ENCODE peak calls at places on chromosomes 3 and 15, in eight cellular contexts. One of them, this sample, is unnamed.

GRCh38 chr3:52004158-52004787 is 8.6 kb upstream of the RPL29 start:
- DNase-seq in IMR-90: peak
- DNase-seq in psoas muscle: peak
- DNase-seq in cardiac fibroblast: peak
- DNase-seq in GM12878: no peak
- DNase-seq in kidney epithelial cell: no peak
- DNase-seq in pancreas: no peak
- DNase-seq in mammary epithelial cell: no peak
- DNase-seq in this sample: peak

GRCh38 chr15:98764296-98764695 is 116.0 kb downstream of the IGF1R start:
- DNase-seq in IMR-90: no peak
- DNase-seq in psoas muscle: no peak
- DNase-seq in cardiac fibroblast: no peak
- DNase-seq in GM12878: no peak
- DNase-seq in kidney epithelial cell: no peak
- DNase-seq in pancreas: no peak
- DNase-seq in mammary epithelial cell: no peak
- DNase-seq in this sample: no peak

GRCh38 chr3:132912416-132912753 is 125.8 kb upstream of the TMEM108 start:
- DNase-seq in IMR-90: no peak
- DNase-seq in psoas muscle: no peak
- DNase-seq in cardiac fibroblast: no peak
- DNase-seq in GM12878: no peak
- DNase-seq in kidney epithelial cell: no peak
- DNase-seq in pancreas: no peak
- DNase-seq in mammary epithelial cell: no peak
- DNase-seq in this sample: no peak

GRCh38 chr15:85289677-85290365 is 90.6 kb upstream of the AKAP13 start:
- DNase-seq in IMR-90: peak
- DNase-seq in psoas muscle: peak
- DNase-seq in cardiac fibroblast: peak
- DNase-seq in GM12878: no peak
- DNase-seq in kidney epithelial cell: no peak
- DNase-seq in pancreas: peak
- DNase-seq in mammary epithelial cell: peak
- DNase-seq in this sample: no peak

GRCh38 chr15:82805994-82806406 is at the start of gene FSD2:
- DNase-seq in IMR-90: no peak
- DNase-seq in psoas muscle: peak
- DNase-seq in cardiac fibroblast: no peak
- DNase-seq in GM12878: peak
- DNase-seq in kidney epithelial cell: no peak
- DNase-seq in pancreas: no peak
- DNase-seq in mammary epithelial cell: no peak
- DNase-seq in this sample: peak

GRCh38 chr15:81358248-81358647 is 15.8 kb downstream of the TMC3 start:
- DNase-seq in IMR-90: no peak
- DNase-seq in psoas muscle: no peak
- DNase-seq in cardiac fibroblast: no peak
- DNase-seq in GM12878: no peak
- DNase-seq in kidney epithelial cell: no peak
- DNase-seq in pancreas: no peak
- DNase-seq in mammary epithelial cell: no peak
- DNase-seq in this sample: no peak

GRCh38 chr3:66320390-66320789 is 99.6 kb downstream of the SLC25A26 start:
- DNase-seq in IMR-90: no peak
- DNase-seq in psoas muscle: no peak
- DNase-seq in cardiac fibroblast: no peak
- DNase-seq in GM12878: no peak
- DNase-seq in kidney epithelial cell: no peak
- DNase-seq in pancreas: no peak
- DNase-seq in mammary epithelial cell: no peak
- DNase-seq in this sample: no peak

GRCh38 chr3:79139395-79140060 is 628.3 kb downstream of the ROBO1 start:
- DNase-seq in IMR-90: peak
- DNase-seq in psoas muscle: no peak
- DNase-seq in cardiac fibroblast: peak
- DNase-seq in GM12878: no peak
- DNase-seq in kidney epithelial cell: no peak
- DNase-seq in pancreas: no peak
- DNase-seq in mammary epithelial cell: no peak
- DNase-seq in this sample: no peak

GRCh38 chr3:197508924-197509775 is 46.6 kb downstream of the BDH1 start:
- DNase-seq in IMR-90: no peak
- DNase-seq in psoas muscle: no peak
- DNase-seq in cardiac fibroblast: no peak
- DNase-seq in GM12878: no peak
- DNase-seq in kidney epithelial cell: no peak
- DNase-seq in pancreas: no peak
- DNase-seq in mammary epithelial cell: no peak
- DNase-seq in this sample: no peak

GRCh38 chr3:117297070-117297469 is 587.5 kb downstream of the TUSC7 start:
- DNase-seq in IMR-90: no peak
- DNase-seq in psoas muscle: no peak
- DNase-seq in cardiac fibroblast: no peak
- DNase-seq in GM12878: no peak
- DNase-seq in kidney epithelial cell: no peak
- DNase-seq in pancreas: no peak
- DNase-seq in mammary epithelial cell: no peak
- DNase-seq in this sample: no peak

GRCh38 chr15:72184165-72184811 is 13.3 kb downstream of the GRAMD2A start:
- DNase-seq in IMR-90: no peak
- DNase-seq in psoas muscle: peak
- DNase-seq in cardiac fibroblast: no peak
- DNase-seq in GM12878: no peak
- DNase-seq in kidney epithelial cell: no peak
- DNase-seq in pancreas: no peak
- DNase-seq in mammary epithelial cell: no peak
- DNase-seq in this sample: no peak

GRCh38 chr3:194326192-194327029 is 24.7 kb downstream of the CPN2 start:
- DNase-seq in IMR-90: no peak
- DNase-seq in psoas muscle: no peak
- DNase-seq in cardiac fibroblast: peak
- DNase-seq in GM12878: no peak
- DNase-seq in kidney epithelial cell: no peak
- DNase-seq in pancreas: no peak
- DNase-seq in mammary epithelial cell: peak
- DNase-seq in this sample: no peak

GRCh38 chr3:46664188-46664970 is 29.1 kb downstream of the ALS2CL start:
- DNase-seq in IMR-90: no peak
- DNase-seq in psoas muscle: no peak
- DNase-seq in cardiac fibroblast: no peak
- DNase-seq in GM12878: no peak
- DNase-seq in kidney epithelial cell: no peak
- DNase-seq in pancreas: no peak
- DNase-seq in mammary epithelial cell: no peak
- DNase-seq in this sample: no peak

GRCh38 chr3:154244644-154245043 is 79.6 kb downstream of the DHX36 start:
- DNase-seq in IMR-90: peak
- DNase-seq in psoas muscle: no peak
- DNase-seq in cardiac fibroblast: peak
- DNase-seq in GM12878: no peak
- DNase-seq in kidney epithelial cell: no peak
- DNase-seq in pancreas: no peak
- DNase-seq in mammary epithelial cell: peak
- DNase-seq in this sample: peak

GRCh38 chr15:101126618-101127502 is 125.0 kb downstream of the CHSY1 start:
- DNase-seq in IMR-90: peak
- DNase-seq in psoas muscle: no peak
- DNase-seq in cardiac fibroblast: peak
- DNase-seq in GM12878: no peak
- DNase-seq in kidney epithelial cell: no peak
- DNase-seq in pancreas: no peak
- DNase-seq in mammary epithelial cell: no peak
- DNase-seq in this sample: no peak
- H3K4me3 ChIP-seq in IMR-90: no peak
- H3K4me3 ChIP-seq in psoas muscle: no peak
- H3K4me3 ChIP-seq in cardiac fibroblast: no peak
- H3K4me3 ChIP-seq in GM12878: peak
- H3K4me3 ChIP-seq in kidney epithelial cell: no peak
- H3K4me3 ChIP-seq in pancreas: no peak
- H3K4me3 ChIP-seq in mammary epithelial cell: no peak
- H3K4me3 ChIP-seq in this sample: no peak

GRCh38 chr15:66651913-66652642 is 50.0 kb upstream of the SMAD6 start:
- DNase-seq in IMR-90: no peak
- DNase-seq in psoas muscle: no peak
- DNase-seq in cardiac fibroblast: no peak
- DNase-seq in GM12878: no peak
- DNase-seq in kidney epithelial cell: no peak
- DNase-seq in pancreas: no peak
- DNase-seq in mammary epithelial cell: no peak
- DNase-seq in this sample: no peak
- TF ChIP-seq CTCF in IMR-90: no peak
- TF ChIP-seq CTCF in psoas muscle: no peak
- TF ChIP-seq CTCF in cardiac fibroblast: no peak
- TF ChIP-seq CTCF in GM12878: no peak
- TF ChIP-seq CTCF in kidney epithelial cell: no peak
- TF ChIP-seq CTCF in pancreas: no peak
- TF ChIP-seq CTCF in mammary epithelial cell: no peak
- TF ChIP-seq CTCF in this sample: no peak

GRCh38 chr15:44675911-44676310 is 12.4 kb upstream of the SPG11 start:
- DNase-seq in IMR-90: no peak
- DNase-seq in psoas muscle: no peak
- DNase-seq in cardiac fibroblast: no peak
- DNase-seq in GM12878: no peak
- DNase-seq in kidney epithelial cell: no peak
- DNase-seq in pancreas: no peak
- DNase-seq in mammary epithelial cell: no peak
- DNase-seq in this sample: no peak

GRCh38 chr15:44673639-44674038 is 10.2 kb upstream of the SPG11 start:
- DNase-seq in IMR-90: no peak
- DNase-seq in psoas muscle: no peak
- DNase-seq in cardiac fibroblast: no peak
- DNase-seq in GM12878: no peak
- DNase-seq in kidney epithelial cell: no peak
- DNase-seq in pancreas: no peak
- DNase-seq in mammary epithelial cell: no peak
- DNase-seq in this sample: no peak

GRCh38 chr15:44682211-44682610 is 18.7 kb upstream of the SPG11 start:
- DNase-seq in IMR-90: no peak
- DNase-seq in psoas muscle: no peak
- DNase-seq in cardiac fibroblast: no peak
- DNase-seq in GM12878: no peak
- DNase-seq in kidney epithelial cell: no peak
- DNase-seq in pancreas: no peak
- DNase-seq in mammary epithelial cell: no peak
- DNase-seq in this sample: no peak

DNA sequence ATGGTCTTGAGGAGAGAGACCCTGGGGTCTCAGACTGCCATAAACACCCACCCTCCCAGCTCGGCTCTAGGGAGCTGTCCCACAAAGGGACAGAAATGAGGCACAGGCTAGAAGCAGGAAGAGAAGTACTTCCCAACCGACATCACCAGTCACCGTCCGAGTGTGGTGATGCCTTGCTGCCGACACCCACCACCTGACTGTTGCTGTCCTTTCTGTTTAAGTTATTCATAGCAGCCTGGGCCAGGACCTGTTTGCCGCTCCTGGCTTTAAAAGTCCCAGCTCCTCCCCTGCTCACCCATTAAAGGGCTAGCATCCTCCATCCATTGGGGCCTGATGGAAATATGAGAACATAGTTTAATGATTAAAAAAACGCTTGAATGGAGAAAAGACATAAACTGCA is 13.2 kb upstream of the SPG11 start:
- DNase-seq in IMR-90: no peak
- DNase-seq in psoas muscle: no peak
- DNase-seq in cardiac fibroblast: no peak
- DNase-seq in GM12878: no peak
- DNase-seq in kidney epithelial cell: no peak
- DNase-seq in pancreas: no peak
- DNase-seq in mammary epithelial cell: no peak
- DNase-seq in this sample: no peak
- H3K4me3 ChIP-seq in IMR-90: no peak
- H3K4me3 ChIP-seq in psoas muscle: no peak
- H3K4me3 ChIP-seq in cardiac fibroblast: no peak
- H3K4me3 ChIP-seq in GM12878: no peak
- H3K4me3 ChIP-seq in kidney epithelial cell: no peak
- H3K4me3 ChIP-seq in pancreas: no peak
- H3K4me3 ChIP-seq in mammary epithelial cell: no peak
- H3K4me3 ChIP-seq in this sample: no peak

GRCh38 chr3:173395412-173396181 is 1.9 kb upstream of the NLGN1 start:
- DNase-seq in IMR-90: peak
- DNase-seq in psoas muscle: peak
- DNase-seq in cardiac fibroblast: peak
- DNase-seq in GM12878: no peak
- DNase-seq in kidney epithelial cell: no peak
- DNase-seq in pancreas: peak
- DNase-seq in mammary epithelial cell: peak
- DNase-seq in this sample: peak

GRCh38 chr3:173396191-173397041 is 1.1 kb upstream of the NLGN1 start:
- DNase-seq in IMR-90: no peak
- DNase-seq in psoas muscle: no peak
- DNase-seq in cardiac fibroblast: peak
- DNase-seq in GM12878: no peak
- DNase-seq in kidney epithelial cell: no peak
- DNase-seq in pancreas: no peak
- DNase-seq in mammary epithelial cell: no peak
- DNase-seq in this sample: no peak

GRCh38 chr3:173398111-173398479 is 551 bp downstream of the NLGN1 start:
- DNase-seq in IMR-90: no peak
- DNase-seq in psoas muscle: no peak
- DNase-seq in cardiac fibroblast: peak
- DNase-seq in GM12878: no peak
- DNase-seq in kidney epithelial cell: no peak
- DNase-seq in pancreas: no peak
- DNase-seq in mammary epithelial cell: no peak
- DNase-seq in this sample: no peak

GRCh38 chr3:173399001-173399400 is 1.5 kb downstream of the NLGN1 start:
- DNase-seq in IMR-90: no peak
- DNase-seq in psoas muscle: no peak
- DNase-seq in cardiac fibroblast: no peak
- DNase-seq in GM12878: no peak
- DNase-seq in kidney epithelial cell: no peak
- DNase-seq in pancreas: no peak
- DNase-seq in mammary epithelial cell: no peak
- DNase-seq in this sample: no peak

DNA sequence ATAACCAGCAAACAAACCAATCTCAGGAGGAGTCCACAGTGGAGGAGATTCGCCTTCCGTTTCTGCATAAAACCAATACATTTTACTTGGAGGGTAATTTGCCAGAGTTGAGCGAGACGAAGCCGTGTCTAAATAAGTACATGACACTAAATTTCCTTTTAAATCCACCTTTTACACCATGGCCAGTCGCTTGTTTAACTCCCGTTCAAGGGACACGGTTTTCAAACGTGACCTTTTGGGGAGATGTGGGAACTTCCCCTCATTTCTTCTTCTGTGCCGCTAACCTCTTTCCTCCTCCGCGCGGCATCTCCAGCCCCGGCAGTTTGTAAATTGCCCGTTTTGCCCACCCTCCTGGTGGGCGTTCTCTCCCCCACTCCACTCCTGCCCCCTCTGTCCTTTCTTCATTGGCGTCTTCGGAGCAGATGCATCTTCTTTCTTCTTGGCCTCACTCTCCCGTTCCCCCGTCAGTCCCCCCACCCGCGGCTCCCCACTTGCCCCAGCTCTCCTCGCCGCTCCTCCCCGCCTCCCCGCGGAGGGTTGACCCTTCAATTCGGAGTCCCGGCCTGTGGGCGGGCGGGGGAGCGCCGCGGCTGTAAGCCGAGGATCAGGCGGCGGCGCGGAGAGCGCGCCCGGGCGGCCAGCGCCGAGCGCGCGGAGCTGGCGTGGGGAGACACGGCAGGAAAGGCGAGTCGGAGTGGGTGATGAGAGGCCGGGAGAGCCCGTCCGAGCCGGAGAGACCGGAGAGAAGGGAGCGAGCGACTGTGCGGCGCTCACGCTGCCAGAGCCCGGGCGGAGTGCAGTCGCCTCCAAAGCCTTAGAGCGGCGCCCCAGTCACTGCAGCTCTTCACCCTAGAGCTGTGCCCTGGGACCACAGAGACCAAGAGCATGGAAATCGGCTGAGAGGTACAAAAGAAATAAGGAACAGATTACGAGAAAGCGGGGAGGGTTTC is at the start of gene NLGN1:
- DNase-seq in IMR-90: peak
- DNase-seq in psoas muscle: peak
- DNase-seq in cardiac fibroblast: peak
- DNase-seq in GM12878: no peak
- DNase-seq in kidney epithelial cell: no peak
- DNase-seq in pancreas: peak
- DNase-seq in mammary epithelial cell: peak
- DNase-seq in this sample: peak
- TF ChIP-seq CTCF in IMR-90: peak
- TF ChIP-seq CTCF in psoas muscle: no peak
- TF ChIP-seq CTCF in cardiac fibroblast: peak
- TF ChIP-seq CTCF in GM12878: no peak
- TF ChIP-seq CTCF in kidney epithelial cell: peak
- TF ChIP-seq CTCF in pancreas: no peak
- TF ChIP-seq CTCF in mammary epithelial cell: no peak
- TF ChIP-seq CTCF in this sample: peak